ENCODE peak calls at places on chromosomes 5 and 9, in four cellular contexts. One of them, this sample, is unnamed.

GRCh38 chr9:96500696-96501660 is 51.0 kb downstream of the HABP4 start:
- DNase-seq in tibial nerve: no peak
- DNase-seq in sigmoid colon: no peak
- DNase-seq in HepG2: no peak
- DNase-seq in this sample: no peak

GRCh38 chr9:33022303-33022702 is 2.8 kb upstream of the DNAJA1 start:
- DNase-seq in tibial nerve: no peak
- DNase-seq in HepG2: no peak
- DNase-seq in sigmoid colon: no peak
- DNase-seq in this sample: no peak

GRCh38 chr5:180825768-180826525 is 23.3 kb upstream of the MGAT1 start:
- DNase-seq in tibial nerve: peak; percentile 71
- DNase-seq in HepG2: peak; percentile 86
- DNase-seq in sigmoid colon: peak; percentile 74
- DNase-seq in this sample: no peak

GRCh38 chr9:15735083-15735974 is 182.5 kb downstream of the CCDC171 start:
- DNase-seq in HepG2: no peak
- DNase-seq in tibial nerve: no peak
- DNase-seq in sigmoid colon: no peak
- DNase-seq in this sample: no peak

GRCh38 chr5:168211245-168211644 is 80.2 kb upstream of the WWC1 start:
- DNase-seq in tibial nerve: no peak
- DNase-seq in sigmoid colon: no peak
- DNase-seq in HepG2: no peak
- DNase-seq in this sample: no peak

GRCh38 chr5:163079618-163080017 is 357.8 kb upstream of the CCNG1 start:
- DNase-seq in HepG2: no peak
- DNase-seq in sigmoid colon: no peak
- DNase-seq in tibial nerve: no peak
- DNase-seq in this sample: no peak

GRCh38 chr9:70639853-70640814 is 225.7 kb upstream of the KLF9 start:
- DNase-seq in sigmoid colon: no peak
- DNase-seq in tibial nerve: peak; percentile 48
- DNase-seq in HepG2: peak; percentile 6
- DNase-seq in this sample: no peak

GRCh38 chr9:136903041-136903554 is 16.8 kb downstream of the TRAF2 start:
- DNase-seq in HepG2: no peak
- DNase-seq in sigmoid colon: no peak
- DNase-seq in tibial nerve: no peak
- DNase-seq in this sample: no peak

GRCh38 chr9:86912210-86912609 is 35.1 kb downstream of the GAS1 start:
- DNase-seq in tibial nerve: no peak
- DNase-seq in HepG2: no peak
- DNase-seq in sigmoid colon: no peak
- DNase-seq in this sample: no peak

GRCh38 chr5:113250341-113250953 is 184.3 kb downstream of the TSSK1B start:
- DNase-seq in sigmoid colon: peak; percentile 91
- DNase-seq in HepG2: no peak
- DNase-seq in tibial nerve: peak; percentile 74
- DNase-seq in this sample: peak; percentile 83

GRCh38 chr5:56006600-56006999 is 11.8 kb upstream of the IL6ST start:
- DNase-seq in HepG2: no peak
- DNase-seq in tibial nerve: no peak
- DNase-seq in sigmoid colon: no peak
- DNase-seq in this sample: no peak

GRCh38 chr9:121550569-121551512 is 51.2 kb upstream of the GGTA1 start:
- DNase-seq in HepG2: peak; percentile 58
- DNase-seq in sigmoid colon: peak; percentile 89
- DNase-seq in tibial nerve: peak; percentile 80
- DNase-seq in this sample: peak; percentile 89

GRCh38 chr5:157821822-157822622 is 36.9 kb downstream of the CLINT1 start:
- DNase-seq in HepG2: peak; percentile 35
- DNase-seq in sigmoid colon: no peak
- DNase-seq in tibial nerve: no peak
- DNase-seq in this sample: no peak

GRCh38 chr9:81565609-81566008 is 123.7 kb downstream of the TLE1 start:
- DNase-seq in sigmoid colon: no peak
- DNase-seq in tibial nerve: no peak
- DNase-seq in HepG2: no peak
- DNase-seq in this sample: no peak

GRCh38 chr9:116280529-116280928 is 126.9 kb downstream of the PAPPA start:
- DNase-seq in sigmoid colon: no peak
- DNase-seq in HepG2: no peak
- DNase-seq in tibial nerve: no peak
- DNase-seq in this sample: no peak

GRCh38 chr5:168287362-168287761 is 4.1 kb upstream of the WWC1 start:
- DNase-seq in sigmoid colon: no peak
- DNase-seq in HepG2: no peak
- DNase-seq in tibial nerve: no peak
- DNase-seq in this sample: no peak

GRCh38 chr9:127067603-127068220 is 54.7 kb downstream of the ANGPTL2 start:
- DNase-seq in sigmoid colon: no peak
- DNase-seq in tibial nerve: no peak
- DNase-seq in HepG2: no peak
- DNase-seq in this sample: no peak

GRCh38 chr5:168706655-168707069 is 127.5 kb upstream of the PANK3 start:
- DNase-seq in HepG2: peak; percentile 25
- DNase-seq in sigmoid colon: no peak
- DNase-seq in tibial nerve: no peak
- DNase-seq in this sample: no peak

GRCh38 chr5:41796061-41796460 is 74.2 kb downstream of the OXCT1 start:
- DNase-seq in HepG2: no peak
- DNase-seq in tibial nerve: no peak
- DNase-seq in sigmoid colon: no peak
- DNase-seq in this sample: no peak

GRCh38 chr5:119943148-119943547 is 313.8 kb downstream of the FAM170A start:
- DNase-seq in sigmoid colon: no peak
- DNase-seq in tibial nerve: no peak
- DNase-seq in HepG2: no peak
- DNase-seq in this sample: no peak

GRCh38 chr5:107542428-107542827 is 128.3 kb downstream of the EFNA5 start:
- DNase-seq in tibial nerve: peak; percentile 80
- DNase-seq in sigmoid colon: peak; percentile 87
- DNase-seq in HepG2: peak; percentile 61
- DNase-seq in this sample: peak; percentile 76

GRCh38 chr9:8078641-8079140 is 279.1 kb upstream of the DMAC1 start:
- DNase-seq in HepG2: no peak
- DNase-seq in sigmoid colon: no peak
- DNase-seq in tibial nerve: no peak
- DNase-seq in this sample: no peak

GRCh38 chr9:108271646-108272349 is 584.0 kb downstream of the ACTL7B start:
- DNase-seq in sigmoid colon: no peak
- DNase-seq in HepG2: peak; percentile 29
- DNase-seq in tibial nerve: no peak
- DNase-seq in this sample: no peak

GRCh38 chr5:10854526-10855277 is 93.7 kb upstream of the DAP start:
- DNase-seq in sigmoid colon: no peak
- DNase-seq in HepG2: no peak
- DNase-seq in tibial nerve: peak; percentile 48
- DNase-seq in this sample: no peak

GRCh38 chr9:122389799-122390481 is 19.1 kb downstream of the PTGS1 start:
- DNase-seq in HepG2: no peak
- DNase-seq in sigmoid colon: peak; percentile 56
- DNase-seq in tibial nerve: no peak
- DNase-seq in this sample: no peak

GRCh38 chr9:121921444-121921843 is 171.7 kb downstream of the TTLL11 start:
- DNase-seq in HepG2: no peak
- DNase-seq in sigmoid colon: no peak
- DNase-seq in tibial nerve: no peak
- DNase-seq in this sample: no peak

DNA sequence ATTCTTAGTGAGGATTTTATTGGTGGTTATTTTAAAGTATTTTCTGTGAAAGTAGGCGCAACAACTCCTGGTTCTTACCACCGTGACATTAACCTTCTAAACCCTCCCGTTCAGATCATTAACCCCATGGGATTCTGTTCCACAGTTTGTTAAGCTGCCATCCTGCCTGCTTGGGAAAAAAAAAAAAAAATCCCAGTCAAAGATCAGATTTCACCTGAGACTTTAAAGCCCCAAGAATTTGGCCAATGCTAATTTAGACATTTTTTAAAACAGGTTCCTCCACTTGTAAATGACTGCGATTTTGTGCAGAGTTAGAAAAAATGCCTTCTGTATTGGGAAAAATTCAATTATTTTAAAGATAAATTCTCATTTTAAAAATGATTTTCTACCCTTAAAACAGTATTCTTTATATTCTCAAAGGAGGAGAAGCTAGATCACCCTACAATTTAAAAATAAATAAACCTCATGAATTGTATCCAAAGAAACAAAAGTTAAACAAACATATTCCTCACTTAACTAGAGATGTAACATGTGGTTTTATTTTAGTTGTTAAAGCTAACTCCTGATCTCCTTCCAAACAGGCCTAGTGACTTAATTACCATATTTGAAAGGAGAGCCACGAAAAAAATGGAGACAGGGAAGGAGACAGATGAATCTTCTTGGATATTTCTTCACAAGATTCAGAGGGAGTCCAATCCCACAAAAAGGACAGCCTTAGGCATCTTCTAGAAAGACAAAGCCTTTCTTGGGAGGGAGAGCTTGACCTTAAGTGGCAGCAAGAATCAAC is 93.1 kb upstream of the IFNK start:
- DNase-seq in sigmoid colon: no peak
- DNase-seq in tibial nerve: no peak
- DNase-seq in HepG2: no peak
- DNase-seq in this sample: no peak
- TF ChIP-seq EP300 in sigmoid colon: no peak
- TF ChIP-seq EP300 in tibial nerve: no peak
- TF ChIP-seq EP300 in HepG2: no peak
- TF ChIP-seq EP300 in this sample: no peak

GRCh38 chr9:97554566-97555075 is 53.2 kb downstream of the TMOD1 start:
- DNase-seq in tibial nerve: no peak
- DNase-seq in HepG2: no peak
- DNase-seq in sigmoid colon: no peak
- DNase-seq in this sample: peak; percentile 48

GRCh38 chr9:97556036-97556720 is 54.7 kb downstream of the TMOD1 start:
- DNase-seq in sigmoid colon: no peak
- DNase-seq in HepG2: no peak
- DNase-seq in tibial nerve: no peak
- DNase-seq in this sample: no peak

GRCh38 chr9:97556721-97557605 is 55.5 kb downstream of the TMOD1 start:
- DNase-seq in HepG2: no peak
- DNase-seq in tibial nerve: peak; percentile 84
- DNase-seq in sigmoid colon: peak; percentile 73
- DNase-seq in this sample: peak; percentile 86

GRCh38 chr9:97553841-97554240 is 52.4 kb downstream of the TMOD1 start:
- DNase-seq in tibial nerve: no peak
- DNase-seq in sigmoid colon: no peak
- DNase-seq in HepG2: no peak
- DNase-seq in this sample: no peak

GRCh38 chr9:97555164-97555563 is 53.7 kb downstream of the TMOD1 start:
- DNase-seq in tibial nerve: peak; percentile 88
- DNase-seq in HepG2: no peak
- DNase-seq in sigmoid colon: no peak
- DNase-seq in this sample: peak; percentile 92
- TF ChIP-seq POLR2A in tibial nerve: no peak
- TF ChIP-seq POLR2A in HepG2: no peak
- TF ChIP-seq POLR2A in sigmoid colon: no peak
- TF ChIP-seq POLR2A in this sample: no peak

GRCh38 chr5:146724975-146725374 is 153.6 kb downstream of the PPP2R2B start:
- DNase-seq in sigmoid colon: no peak
- DNase-seq in tibial nerve: no peak
- DNase-seq in HepG2: no peak
- DNase-seq in this sample: no peak
- TF ChIP-seq EP300 in sigmoid colon: no peak
- TF ChIP-seq EP300 in tibial nerve: no peak
- TF ChIP-seq EP300 in HepG2: no peak
- TF ChIP-seq EP300 in this sample: no peak

DNA sequence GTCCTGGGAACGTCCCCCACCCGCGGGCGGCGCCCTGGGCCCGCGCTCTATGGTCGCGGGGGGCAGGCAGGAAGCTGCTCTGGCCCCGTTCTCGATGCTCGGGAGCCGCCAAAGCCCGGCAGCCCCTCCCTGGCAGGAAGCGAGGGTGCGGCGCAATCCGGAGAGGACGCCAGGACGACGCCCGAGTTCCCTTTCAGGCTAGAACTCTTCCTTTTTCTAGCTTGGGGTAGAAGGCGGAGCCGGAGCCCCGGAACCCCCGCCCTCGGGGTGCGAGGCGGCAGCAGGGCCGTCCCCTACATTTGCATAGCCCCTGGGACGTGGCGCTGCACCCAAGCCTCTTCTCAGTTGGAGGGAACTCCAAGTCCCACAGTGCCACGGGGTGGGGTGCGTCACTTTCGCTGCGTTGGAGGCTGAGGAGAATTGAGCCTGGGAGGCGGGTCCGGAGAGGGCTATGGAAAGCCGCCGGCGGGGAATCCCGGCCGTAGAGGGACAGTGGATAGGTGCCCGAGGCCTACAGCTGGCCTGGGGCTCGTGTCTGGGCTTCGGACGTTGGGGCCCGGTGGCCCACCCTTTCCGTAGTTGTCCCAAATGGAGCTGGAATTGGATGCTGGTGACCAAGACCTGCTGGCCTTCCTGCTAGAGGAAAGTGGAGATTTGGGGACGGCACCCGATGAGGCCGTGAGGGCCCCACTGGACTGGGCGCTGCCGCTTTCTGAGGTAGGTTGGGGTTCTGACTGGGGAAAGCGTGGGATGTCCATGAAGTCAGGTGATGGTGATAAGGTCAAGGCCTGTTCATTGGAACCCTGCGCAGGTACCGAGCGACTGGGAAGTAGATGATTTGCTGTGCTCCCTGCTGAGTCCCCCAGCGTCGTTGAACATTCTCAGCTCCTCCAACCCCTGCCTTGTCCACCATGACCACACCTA is at the start of the genes CREB3 and TLN1:
- DNase-seq in sigmoid colon: peak; percentile 100
- DNase-seq in tibial nerve: peak; percentile 94
- DNase-seq in HepG2: peak; percentile 96
- DNase-seq in this sample: peak; percentile 96
- TF ChIP-seq POLR2A in sigmoid colon: peak; percentile 91
- TF ChIP-seq POLR2A in tibial nerve: peak; percentile 58
- TF ChIP-seq POLR2A in HepG2: peak; percentile 72
- TF ChIP-seq POLR2A in this sample: peak; percentile 60

GRCh38 chr9:27619743-27620142 is 46.5 kb upstream of the C9orf72 start:
- DNase-seq in HepG2: no peak
- DNase-seq in tibial nerve: no peak
- DNase-seq in sigmoid colon: no peak
- DNase-seq in this sample: no peak
- TF ChIP-seq EP300 in HepG2: no peak
- TF ChIP-seq EP300 in tibial nerve: no peak
- TF ChIP-seq EP300 in sigmoid colon: no peak
- TF ChIP-seq EP300 in this sample: no peak